ENCODE peak calls at places on chromosomes 4 and X, in seven cellular contexts. B, X, L, M, F, W and K are unnamed samples.

GRCh38 chr4:5460106-5460801 is 248.1 kb downstream of the EVC2 start:
- DNase-seq in B (peak; percentile 18), X (peak; percentile 60), L (no peak), M (no peak), F (no peak), W (peak; percentile 33), K (no peak)

GRCh38 chr4:150145950-150146340 is 67.7 kb downstream of the DCLK2 start:
- DNase-seq in B (no peak), X (no peak), L (no peak), M (no peak), F (no peak), W (no peak), K (no peak)

GRCh38 chrX:63424063-63424462 is 72.9 kb upstream of the SPIN4 start:
- DNase-seq in B (no peak), X (no peak), L (no peak), M (no peak), F (no peak), W (no peak), K (no peak)

GRCh38 chrX:49838374-49838773 is 9.3 kb downstream of the PAGE4 start:
- DNase-seq in B (peak; percentile 20), X (no peak), L (peak; percentile 34), M (no peak), F (no peak), W (peak; percentile 24), K (no peak)

GRCh38 chrX:97907791-97908190 is 1024.1 kb downstream of the RPA4 start:
- DNase-seq in B (no peak), X (no peak), L (no peak), M (no peak), F (no peak), W (no peak), K (no peak)

GRCh38 chr4:82833696-82834313 is 35.2 kb upstream of the SCD5 start:
- DNase-seq in B (peak; percentile 86), X (no peak), L (no peak), M (no peak), F (no peak), W (peak; percentile 66), K (no peak)

GRCh38 chrX:73977542-73978169 is 326.3 kb upstream of the ZCCHC13 start:
- DNase-seq in B (no peak), X (no peak), L (no peak), M (no peak), F (no peak), W (no peak), K (no peak)

GRCh38 chr4:138666366-138666765 is 349.2 kb upstream of the NOCT start:
- DNase-seq in B (no peak), X (no peak), L (no peak), M (no peak), F (no peak), W (no peak), K (no peak)

GRCh38 chr4:168569066-168569908 is 72.4 kb downstream of the PALLD start:
- DNase-seq in B (no peak), X (no peak), L (peak; percentile 61), M (peak; percentile 34), F (no peak), W (peak; percentile 35), K (no peak)

GRCh38 chr4:89056953-89057398 is at the start of gene FAM13A:
- DNase-seq in B (peak; percentile 98), X (peak; percentile 87), L (peak; percentile 85), M (peak; percentile 92), F (peak; percentile 71), W (peak; percentile 98), K (peak; percentile 85)

GRCh38 chr4:84804126-84804525 is 162.4 kb downstream of the WDFY3 start:
- DNase-seq in B (peak; percentile 86), X (no peak), L (no peak), M (no peak), F (no peak), W (peak; percentile 64), K (no peak)

GRCh38 chr4:14308229-14308651 is 680.7 kb upstream of the BOD1L1 start:
- DNase-seq in B (no peak), X (no peak), L (peak; percentile 46), M (no peak), F (no peak), W (no peak), K (no peak)

GRCh38 chr4:114286275-114286674 is 306.8 kb upstream of the ARSJ start:
- DNase-seq in B (no peak), X (no peak), L (no peak), M (no peak), F (no peak), W (no peak), K (no peak)

GRCh38 chrX:46722742-46723568 is 36.0 kb downstream of the SLC9A7 start:
- DNase-seq in B (peak; percentile 7), X (no peak), L (no peak), M (no peak), F (no peak), W (no peak), K (no peak)

GRCh38 chrX:38800981-38801845 is at the start of gene MID1IP1:
- DNase-seq in B (peak; percentile 93), X (peak; percentile 91), L (peak; percentile 88), M (peak; percentile 93), F (peak; percentile 94), W (peak; percentile 95), K (peak; percentile 95)

GRCh38 chrX:10634681-10635161 is 14.3 kb upstream of the MID1 start:
- DNase-seq in B (peak; percentile 78), X (no peak), L (no peak), M (peak; percentile 19), F (no peak), W (peak; percentile 57), K (no peak)

GRCh38 chr4:127012549-127012948 is 620.2 kb upstream of the INTU start:
- DNase-seq in B (peak; percentile 65), X (no peak), L (no peak), M (no peak), F (no peak), W (peak; percentile 3), K (no peak)

GRCh38 chrX:10239611-10240064 is 82.9 kb downstream of the CLCN4 start:
- DNase-seq in B (peak; percentile 71), X (no peak), L (no peak), M (no peak), F (no peak), W (peak; percentile 42), K (no peak)

GRCh38 chr4:164997324-164997723 is 19.9 kb upstream of the TRIM61 start:
- DNase-seq in B (peak; percentile 4), X (no peak), L (no peak), M (no peak), F (no peak), W (peak; percentile 5), K (no peak)

DNA sequence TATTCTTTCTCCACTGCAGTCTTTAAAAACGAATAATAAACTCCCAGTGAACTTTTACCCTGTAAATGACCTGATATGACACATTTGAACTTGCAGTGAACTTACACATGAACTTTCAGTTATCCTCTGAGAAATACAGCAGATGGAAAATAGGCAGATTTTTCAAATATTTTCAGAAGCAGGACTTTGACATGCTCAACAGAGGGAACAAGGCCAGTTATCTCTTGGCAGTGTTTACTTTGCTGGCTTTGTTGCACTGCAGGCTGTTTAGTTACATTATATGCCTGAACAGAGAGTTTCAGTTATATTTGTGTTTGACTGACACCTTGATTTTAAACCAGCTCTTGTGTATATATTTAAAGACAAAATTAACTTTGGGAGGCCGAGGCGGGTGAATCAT is 47.6 kb upstream of the FGG start:
- DNase-seq in B (peak; percentile 53), X (no peak), L (no peak), M (no peak), F (no peak), W (peak; percentile 49), K (no peak)
- H3K4me3 ChIP-seq in B (no peak overlapping the region), X (no peak overlapping the region), L (no peak overlapping the region), M (no peak overlapping the region), F (no peak overlapping the region), W (no peak overlapping the region), K (no peak overlapping the region)

GRCh38 chrX:107674480-107675364 is 46.4 kb downstream of the PRPS1 start:
- DNase-seq in B (peak; percentile 96), X (peak; percentile 93), L (peak; percentile 58), M (peak; percentile 88), F (no peak), W (peak; percentile 93), K (peak; percentile 75)

GRCh38 chrX:107672955-107673378 is 44.7 kb downstream of the PRPS1 start:
- DNase-seq in B (peak; percentile 83), X (peak; percentile 89), L (peak; percentile 77), M (peak; percentile 90), F (peak; percentile 75), W (peak; percentile 93), K (peak; percentile 78)

GRCh38 chrX:107673933-107674479 is 45.7 kb downstream of the PRPS1 start:
- DNase-seq in B (peak; percentile 94), X (peak; percentile 93), L (peak; percentile 87), M (peak; percentile 90), F (peak; percentile 76), W (peak; percentile 94), K (peak; percentile 87)

GRCh38 chrX:107675365-107675654 is 47.0 kb downstream of the PRPS1 start:
- DNase-seq in B (no peak), X (no peak), L (no peak), M (no peak), F (no peak), W (no peak), K (no peak)

GRCh38 chrX:107673401-107673800 is 45.1 kb downstream of the PRPS1 start:
- DNase-seq in B (no peak), X (no peak), L (no peak), M (no peak), F (no peak), W (no peak), K (no peak)
- H3K4me3 ChIP-seq in B (no peak overlapping the region), X (peak overlapping the region; percentile 22), L (no peak overlapping the region), M (peak overlapping the region; percentile 1), F (no peak overlapping the region), W (no peak overlapping the region), K (no peak overlapping the region)

DNA sequence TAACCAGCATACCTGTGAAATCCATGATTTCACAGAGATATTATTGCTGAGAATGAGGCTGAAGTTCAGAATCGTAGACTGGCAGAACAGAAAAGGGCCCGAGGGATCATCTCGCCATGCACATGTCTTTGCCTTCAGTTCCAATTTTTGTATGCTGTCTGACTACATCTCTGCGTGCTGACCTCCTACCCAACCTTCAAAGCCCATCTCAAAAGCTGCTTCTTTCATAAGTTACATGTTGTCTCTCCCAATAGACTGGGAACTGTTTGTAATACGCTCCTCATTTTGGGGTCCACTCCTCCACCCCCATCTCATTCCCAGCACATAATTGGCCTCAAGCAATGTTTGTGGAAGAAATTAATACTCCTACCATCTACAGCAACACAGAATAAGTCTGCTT is 78.2 kb downstream of the RTL5 start:
- DNase-seq in B (no peak), X (no peak), L (no peak), M (no peak), F (no peak), W (no peak), K (no peak)
- H3K4me3 ChIP-seq in B (no peak overlapping the region), X (no peak overlapping the region), L (no peak overlapping the region), M (no peak overlapping the region), F (no peak overlapping the region), W (no peak overlapping the region), K (no peak overlapping the region)

DNA sequence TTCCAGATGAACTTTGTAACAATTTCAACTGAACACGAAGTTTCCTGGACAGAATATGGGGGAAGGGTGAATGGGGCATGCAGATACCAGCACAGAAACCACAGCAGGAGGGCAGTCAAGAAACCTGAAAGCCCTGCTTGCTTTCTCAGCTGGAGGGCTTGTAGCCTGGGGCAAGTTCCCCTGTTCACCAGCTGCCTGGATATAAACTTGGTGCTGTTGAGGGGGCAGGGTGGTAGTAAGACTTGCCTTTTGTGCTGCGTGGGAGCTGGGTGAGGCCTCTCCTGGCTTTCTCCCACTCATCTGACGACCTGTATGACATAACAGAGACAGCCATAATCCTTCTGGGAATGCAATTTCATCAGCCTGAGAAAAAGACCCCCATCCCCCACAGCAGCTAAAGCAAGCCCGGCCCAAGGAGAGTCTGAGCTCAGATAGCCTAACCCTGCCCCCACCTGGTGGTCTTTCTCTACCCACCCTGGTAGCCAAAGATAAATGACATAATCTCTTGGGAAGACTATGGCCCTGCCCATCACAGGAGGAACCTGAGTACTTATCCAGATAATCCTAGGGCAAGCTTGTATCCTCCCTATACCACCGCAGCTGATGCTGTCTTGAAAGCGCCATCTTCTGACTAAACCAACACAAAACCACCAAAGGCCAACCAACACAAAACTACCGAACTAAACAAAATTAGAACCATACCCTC is 234.3 kb downstream of the LAS1L start:
- DNase-seq in B (no peak), X (no peak), L (no peak), M (no peak), F (no peak), W (no peak), K (no peak)
- H3K4me3 ChIP-seq in B (no peak overlapping the region), X (no peak overlapping the region), L (no peak overlapping the region), M (no peak overlapping the region), F (no peak overlapping the region), W (no peak overlapping the region), K (no peak overlapping the region)